ENCODE peak calls at places on chromosomes 2 and 18, in four cellular contexts. One of them, this sample, is unnamed.
A peak's percentile ranks its signal among the peaks of the same experiment; 100 is the strongest.

GRCh38 chr2:240250985-240251847 is 110.8 kb upstream of the OTOS start:
- DNase-seq in activated CD8-positive, alpha-beta memory T cell treated with anti-CD3 and anti-CD28 coated beads for 24 hours: peak; percentile 51
- DNase-seq in activated T-cell treated with anti-CD3 and anti-CD28 coated beads for 1 hour: no peak
- DNase-seq in GM23248: peak; percentile 94
- DNase-seq in this sample: peak; percentile 96

GRCh38 chr2:108417254-108417653 is 31.8 kb upstream of the GCC2 start:
- DNase-seq in activated CD8-positive, alpha-beta memory T cell treated with anti-CD3 and anti-CD28 coated beads for 24 hours: no peak
- DNase-seq in activated T-cell treated with anti-CD3 and anti-CD28 coated beads for 1 hour: no peak
- DNase-seq in GM23248: no peak
- DNase-seq in this sample: no peak

GRCh38 chr2:84441036-84441435 is 18.0 kb downstream of the SUCLG1 start:
- DNase-seq in activated CD8-positive, alpha-beta memory T cell treated with anti-CD3 and anti-CD28 coated beads for 24 hours: no peak
- DNase-seq in activated T-cell treated with anti-CD3 and anti-CD28 coated beads for 1 hour: no peak
- DNase-seq in GM23248: no peak
- DNase-seq in this sample: no peak

GRCh38 chr18:29164993-29165599 is 988.2 kb upstream of the CDH2 start:
- DNase-seq in activated CD8-positive, alpha-beta memory T cell treated with anti-CD3 and anti-CD28 coated beads for 24 hours: no peak
- DNase-seq in activated T-cell treated with anti-CD3 and anti-CD28 coated beads for 1 hour: no peak
- DNase-seq in GM23248: peak; percentile 93
- DNase-seq in this sample: no peak

GRCh38 chr18:32848836-32849235 is 76.0 kb upstream of the KLHL14 start:
- DNase-seq in activated CD8-positive, alpha-beta memory T cell treated with anti-CD3 and anti-CD28 coated beads for 24 hours: no peak
- DNase-seq in activated T-cell treated with anti-CD3 and anti-CD28 coated beads for 1 hour: no peak
- DNase-seq in GM23248: no peak
- DNase-seq in this sample: no peak

GRCh38 chr2:21910832-21911507 is 787.2 kb downstream of the TDRD15 start:
- DNase-seq in activated CD8-positive, alpha-beta memory T cell treated with anti-CD3 and anti-CD28 coated beads for 24 hours: no peak
- DNase-seq in activated T-cell treated with anti-CD3 and anti-CD28 coated beads for 1 hour: no peak
- DNase-seq in GM23248: no peak
- DNase-seq in this sample: no peak

GRCh38 chr2:119659601-119660342 is 19.2 kb upstream of the TMEM177 start:
- DNase-seq in activated CD8-positive, alpha-beta memory T cell treated with anti-CD3 and anti-CD28 coated beads for 24 hours: no peak
- DNase-seq in activated T-cell treated with anti-CD3 and anti-CD28 coated beads for 1 hour: peak; percentile 28
- DNase-seq in GM23248: peak; percentile 61
- DNase-seq in this sample: no peak

GRCh38 chr18:63553117-63553516 is 10.9 kb downstream of the SERPINB12 start:
- DNase-seq in activated CD8-positive, alpha-beta memory T cell treated with anti-CD3 and anti-CD28 coated beads for 24 hours: no peak
- DNase-seq in activated T-cell treated with anti-CD3 and anti-CD28 coated beads for 1 hour: no peak
- DNase-seq in GM23248: peak; percentile 95
- DNase-seq in this sample: no peak

GRCh38 chr2:241857572-241858121 is 1.0 kb downstream of the PDCD1 start:
- DNase-seq in activated CD8-positive, alpha-beta memory T cell treated with anti-CD3 and anti-CD28 coated beads for 24 hours: no peak
- DNase-seq in activated T-cell treated with anti-CD3 and anti-CD28 coated beads for 1 hour: no peak
- DNase-seq in GM23248: no peak
- DNase-seq in this sample: no peak

GRCh38 chr18:45775241-45775676 is 50.2 kb upstream of the SIGLEC15 start:
- DNase-seq in activated CD8-positive, alpha-beta memory T cell treated with anti-CD3 and anti-CD28 coated beads for 24 hours: peak; percentile 88
- DNase-seq in activated T-cell treated with anti-CD3 and anti-CD28 coated beads for 1 hour: peak; percentile 23
- DNase-seq in GM23248: peak; percentile 86
- DNase-seq in this sample: peak; percentile 82

GRCh38 chr18:75799449-75800330 is 372.2 kb upstream of the SMIM21 start:
- DNase-seq in activated CD8-positive, alpha-beta memory T cell treated with anti-CD3 and anti-CD28 coated beads for 24 hours: no peak
- DNase-seq in activated T-cell treated with anti-CD3 and anti-CD28 coated beads for 1 hour: no peak
- DNase-seq in GM23248: no peak
- DNase-seq in this sample: no peak

GRCh38 chr2:215059724-215060123 is 78.7 kb downstream of the ABCA12 start:
- DNase-seq in activated CD8-positive, alpha-beta memory T cell treated with anti-CD3 and anti-CD28 coated beads for 24 hours: no peak
- DNase-seq in activated T-cell treated with anti-CD3 and anti-CD28 coated beads for 1 hour: no peak
- DNase-seq in GM23248: peak; percentile 6
- DNase-seq in this sample: no peak

GRCh38 chr2:219633276-219634065 is 6.0 kb downstream of the SLC4A3 start:
- DNase-seq in activated CD8-positive, alpha-beta memory T cell treated with anti-CD3 and anti-CD28 coated beads for 24 hours: peak; percentile 32
- DNase-seq in activated T-cell treated with anti-CD3 and anti-CD28 coated beads for 1 hour: no peak
- DNase-seq in GM23248: no peak
- DNase-seq in this sample: no peak

GRCh38 chr2:74865770-74866674 is 32.1 kb downstream of the HK2 start:
- DNase-seq in activated CD8-positive, alpha-beta memory T cell treated with anti-CD3 and anti-CD28 coated beads for 24 hours: no peak
- DNase-seq in activated T-cell treated with anti-CD3 and anti-CD28 coated beads for 1 hour: no peak
- DNase-seq in GM23248: no peak
- DNase-seq in this sample: no peak

GRCh38 chr2:105928563-105928962 is 183.9 kb downstream of the NCK2 start:
- DNase-seq in activated CD8-positive, alpha-beta memory T cell treated with anti-CD3 and anti-CD28 coated beads for 24 hours: no peak
- DNase-seq in activated T-cell treated with anti-CD3 and anti-CD28 coated beads for 1 hour: no peak
- DNase-seq in GM23248: no peak
- DNase-seq in this sample: no peak

GRCh38 chr2:208039661-208040060 is 14.3 kb upstream of the PLEKHM3 start:
- DNase-seq in activated CD8-positive, alpha-beta memory T cell treated with anti-CD3 and anti-CD28 coated beads for 24 hours: no peak
- DNase-seq in activated T-cell treated with anti-CD3 and anti-CD28 coated beads for 1 hour: no peak
- DNase-seq in GM23248: no peak
- DNase-seq in this sample: no peak

GRCh38 chr2:217398860-217399259 is 539.0 kb upstream of the TNP1 start:
- DNase-seq in activated CD8-positive, alpha-beta memory T cell treated with anti-CD3 and anti-CD28 coated beads for 24 hours: peak; percentile 63
- DNase-seq in activated T-cell treated with anti-CD3 and anti-CD28 coated beads for 1 hour: no peak
- DNase-seq in GM23248: no peak
- DNase-seq in this sample: no peak

GRCh38 chr18:24658302-24658701 is 197.9 kb downstream of the HRH4 start:
- DNase-seq in activated CD8-positive, alpha-beta memory T cell treated with anti-CD3 and anti-CD28 coated beads for 24 hours: no peak
- DNase-seq in activated T-cell treated with anti-CD3 and anti-CD28 coated beads for 1 hour: no peak
- DNase-seq in GM23248: no peak
- DNase-seq in this sample: no peak

GRCh38 chr2:136375017-136375901 is 257.3 kb upstream of the CXCR4 start:
- DNase-seq in activated CD8-positive, alpha-beta memory T cell treated with anti-CD3 and anti-CD28 coated beads for 24 hours: peak; percentile 57
- DNase-seq in activated T-cell treated with anti-CD3 and anti-CD28 coated beads for 1 hour: no peak
- DNase-seq in GM23248: no peak
- DNase-seq in this sample: no peak

GRCh38 chr2:209473930-209474419 is 50.1 kb downstream of the MAP2 start:
- DNase-seq in activated CD8-positive, alpha-beta memory T cell treated with anti-CD3 and anti-CD28 coated beads for 24 hours: no peak
- DNase-seq in activated T-cell treated with anti-CD3 and anti-CD28 coated beads for 1 hour: no peak
- DNase-seq in GM23248: peak; percentile 91
- DNase-seq in this sample: no peak

GRCh38 chr2:32485399-32485798 is 128.6 kb downstream of the BIRC6 start:
- DNase-seq in activated CD8-positive, alpha-beta memory T cell treated with anti-CD3 and anti-CD28 coated beads for 24 hours: no peak
- DNase-seq in activated T-cell treated with anti-CD3 and anti-CD28 coated beads for 1 hour: no peak
- DNase-seq in GM23248: peak; percentile 63
- DNase-seq in this sample: no peak

GRCh38 chr2:182763311-182763912 is 47.4 kb downstream of the DNAJC10 start:
- DNase-seq in activated CD8-positive, alpha-beta memory T cell treated with anti-CD3 and anti-CD28 coated beads for 24 hours: no peak
- DNase-seq in activated T-cell treated with anti-CD3 and anti-CD28 coated beads for 1 hour: no peak
- DNase-seq in GM23248: peak; percentile 54
- DNase-seq in this sample: no peak

GRCh38 chr2:64354857-64355680 is 98.9 kb upstream of the LGALSL start:
- DNase-seq in activated CD8-positive, alpha-beta memory T cell treated with anti-CD3 and anti-CD28 coated beads for 24 hours: no peak
- DNase-seq in activated T-cell treated with anti-CD3 and anti-CD28 coated beads for 1 hour: no peak
- DNase-seq in GM23248: peak; percentile 91
- DNase-seq in this sample: no peak

GRCh38 chr2:11710210-11710609 is 36.2 kb upstream of the LPIN1 start:
- DNase-seq in activated CD8-positive, alpha-beta memory T cell treated with anti-CD3 and anti-CD28 coated beads for 24 hours: no peak
- DNase-seq in activated T-cell treated with anti-CD3 and anti-CD28 coated beads for 1 hour: no peak
- DNase-seq in GM23248: peak; percentile 90
- DNase-seq in this sample: no peak

GRCh38 chr2:107525420-107525819 is 301.3 kb upstream of the RGPD4 start:
- DNase-seq in activated CD8-positive, alpha-beta memory T cell treated with anti-CD3 and anti-CD28 coated beads for 24 hours: no peak
- DNase-seq in activated T-cell treated with anti-CD3 and anti-CD28 coated beads for 1 hour: no peak
- DNase-seq in GM23248: peak; percentile 42
- DNase-seq in this sample: no peak

GRCh38 chr2:105771841-105772240 is 27.1 kb downstream of the NCK2 start:
- DNase-seq in activated CD8-positive, alpha-beta memory T cell treated with anti-CD3 and anti-CD28 coated beads for 24 hours: peak; percentile 45
- DNase-seq in activated T-cell treated with anti-CD3 and anti-CD28 coated beads for 1 hour: no peak
- DNase-seq in GM23248: no peak
- DNase-seq in this sample: no peak

GRCh38 chr2:111117666-111118454 is 2.9 kb upstream of the BCL2L11 start:
- DNase-seq in activated CD8-positive, alpha-beta memory T cell treated with anti-CD3 and anti-CD28 coated beads for 24 hours: peak; percentile 73
- DNase-seq in activated T-cell treated with anti-CD3 and anti-CD28 coated beads for 1 hour: no peak
- DNase-seq in GM23248: peak; percentile 74
- DNase-seq in this sample: peak; percentile 62

GRCh38 chr18:35139517-35139916 is 98.3 kb downstream of the MAPRE2 start:
- DNase-seq in activated CD8-positive, alpha-beta memory T cell treated with anti-CD3 and anti-CD28 coated beads for 24 hours: no peak
- DNase-seq in activated T-cell treated with anti-CD3 and anti-CD28 coated beads for 1 hour: no peak
- DNase-seq in GM23248: no peak
- DNase-seq in this sample: no peak

GRCh38 chr2:23492337-23492675 is 107.3 kb downstream of the KLHL29 start:
- DNase-seq in activated CD8-positive, alpha-beta memory T cell treated with anti-CD3 and anti-CD28 coated beads for 24 hours: no peak
- DNase-seq in activated T-cell treated with anti-CD3 and anti-CD28 coated beads for 1 hour: no peak
- DNase-seq in GM23248: no peak
- DNase-seq in this sample: no peak

GRCh38 chr2:231483398-231484329 is 19.4 kb upstream of the NCL start:
- DNase-seq in activated CD8-positive, alpha-beta memory T cell treated with anti-CD3 and anti-CD28 coated beads for 24 hours: peak; percentile 77
- DNase-seq in activated T-cell treated with anti-CD3 and anti-CD28 coated beads for 1 hour: no peak
- DNase-seq in GM23248: peak; percentile 62
- DNase-seq in this sample: no peak

GRCh38 chr2:205734436-205734835 is 52.1 kb downstream of the NRP2 start:
- DNase-seq in activated CD8-positive, alpha-beta memory T cell treated with anti-CD3 and anti-CD28 coated beads for 24 hours: no peak
- DNase-seq in activated T-cell treated with anti-CD3 and anti-CD28 coated beads for 1 hour: no peak
- DNase-seq in GM23248: peak; percentile 87
- DNase-seq in this sample: no peak

GRCh38 chr2:231707625-231708049 is 688 bp upstream of the PTMA start:
- DNase-seq in activated CD8-positive, alpha-beta memory T cell treated with anti-CD3 and anti-CD28 coated beads for 24 hours: peak; percentile 92
- DNase-seq in activated T-cell treated with anti-CD3 and anti-CD28 coated beads for 1 hour: peak; percentile 42
- DNase-seq in GM23248: peak; percentile 54
- DNase-seq in this sample: no peak

GRCh38 chr2:222548997-222549396 is 106.9 kb downstream of the FARSB start:
- DNase-seq in activated CD8-positive, alpha-beta memory T cell treated with anti-CD3 and anti-CD28 coated beads for 24 hours: no peak
- DNase-seq in activated T-cell treated with anti-CD3 and anti-CD28 coated beads for 1 hour: no peak
- DNase-seq in GM23248: no peak
- DNase-seq in this sample: no peak

GRCh38 chr2:240299710-240300068 is 135.8 kb upstream of the GPC1 start:
- DNase-seq in activated CD8-positive, alpha-beta memory T cell treated with anti-CD3 and anti-CD28 coated beads for 24 hours: no peak
- DNase-seq in activated T-cell treated with anti-CD3 and anti-CD28 coated beads for 1 hour: no peak
- DNase-seq in GM23248: no peak
- DNase-seq in this sample: peak; percentile 53

GRCh38 chr2:43402452-43402937 is 176.1 kb upstream of the ZFP36L2 start:
- DNase-seq in activated CD8-positive, alpha-beta memory T cell treated with anti-CD3 and anti-CD28 coated beads for 24 hours: no peak
- DNase-seq in activated T-cell treated with anti-CD3 and anti-CD28 coated beads for 1 hour: no peak
- DNase-seq in GM23248: no peak
- DNase-seq in this sample: no peak

GRCh38 chr2:117537030-117537429 is 277.5 kb upstream of the DDX18 start:
- DNase-seq in activated CD8-positive, alpha-beta memory T cell treated with anti-CD3 and anti-CD28 coated beads for 24 hours: no peak
- DNase-seq in activated T-cell treated with anti-CD3 and anti-CD28 coated beads for 1 hour: no peak
- DNase-seq in GM23248: no peak
- DNase-seq in this sample: no peak